ENCODE peak calls at places on chromosomes 6 and 20, in nine cellular contexts. O is heart right ventricle, Y is SK-N-SH, S is lung, T is colonic mucosa, Q is MM.1S, G is brain microvascular endothelial cell, D is H1, L is left lung. A is an unnamed sample.

GRCh38 chr6:105900120-105900937 is 185.8 kb upstream of the PRDM1 start:
- DNase-seq in D (no peak), O (no peak), Y (no peak), G (peak; percentile 18), Q (no peak), S (no peak), T (no peak), L (no peak), A (no peak)

GRCh38 chr6:146851837-146852236 is 253.1 kb downstream of the ADGB start:
- DNase-seq in Q (peak; percentile 30), S (no peak), G (peak; percentile 94), O (no peak), Y (no peak), D (no peak), T (no peak), L (no peak), A (no peak)

GRCh38 chr6:31578058-31578457 is 2.7 kb downstream of the TNF start:
- DNase-seq in Y (no peak), O (no peak), Q (no peak), S (no peak), D (no peak), T (no peak), L (no peak), G (no peak), A (no peak)

GRCh38 chr6:36938536-36938935 is 16.0 kb upstream of the PI16 start:
- DNase-seq in Q (no peak), O (no peak), T (no peak), Y (no peak), L (no peak), D (no peak), S (no peak), G (peak; percentile 98), A (no peak)

GRCh38 chr20:57593134-57593886 is 26.9 kb downstream of the ZBP1 start:
- DNase-seq in D (no peak), Y (no peak), S (no peak), T (peak; percentile 85), Q (no peak), G (no peak), O (no peak), L (no peak), A (no peak)

GRCh38 chr6:53264915-53265615 is 83.7 kb downstream of the ELOVL5 start:
- DNase-seq in Y (no peak), G (no peak), L (no peak), O (no peak), T (no peak), Q (no peak), S (no peak), D (no peak), A (no peak)

GRCh38 chr20:60152792-60153191 is 194.6 kb downstream of the CDH26 start:
- DNase-seq in T (no peak), O (no peak), Q (no peak), Y (no peak), G (no peak), D (no peak), L (no peak), S (no peak), A (no peak)

GRCh38 chr6:106702451-106703110 is 73.2 kb downstream of the QRSL1 start:
- DNase-seq in Q (no peak), T (peak; percentile 19), Y (no peak), S (no peak), D (no peak), G (no peak), O (no peak), L (no peak), A (no peak)

GRCh38 chr6:16764188-16764950 is 3.1 kb upstream of the ATXN1 start:
- DNase-seq in O (no peak), T (no peak), Q (peak; percentile 31), G (peak; percentile 61), L (no peak), Y (peak; percentile 34), D (no peak), S (no peak), A (no peak)

GRCh38 chr6:169288591-169288990 is 34.9 kb upstream of the THBS2 start:
- DNase-seq in D (no peak), Y (no peak), S (no peak), T (no peak), G (peak; percentile 40), Q (no peak), L (no peak), O (no peak), A (no peak)

GRCh38 chr20:19775353-19776201 is 17.5 kb downstream of the RIN2 start:
- DNase-seq in O (no peak), L (no peak), T (peak; percentile 76), Q (no peak), G (no peak), Y (no peak), S (no peak), D (no peak), A (no peak)

GRCh38 chr6:14455942-14456648 is 338.5 kb downstream of the CD83 start:
- DNase-seq in O (no peak), D (no peak), Q (no peak), L (no peak), S (no peak), T (no peak), Y (no peak), G (no peak), A (no peak)

GRCh38 chr6:8334113-8334512 is 101.2 kb downstream of the SLC35B3 start:
- DNase-seq in Y (no peak), G (no peak), S (no peak), D (no peak), O (no peak), Q (no peak), T (no peak), L (no peak), A (no peak)

GRCh38 chr6:113073611-113074191 is 726.6 kb downstream of the RFPL4B start:
- DNase-seq in S (no peak), Y (no peak), T (no peak), L (no peak), G (no peak), O (no peak), Q (no peak), D (no peak), A (no peak)

GRCh38 chr20:9225879-9226278 is 157.0 kb downstream of the PLCB4 start:
- DNase-seq in Q (no peak), G (no peak), Y (no peak), T (no peak), S (no peak), L (no peak), D (no peak), O (no peak), A (no peak)
- H3K27ac ChIP-seq in Q (no peak overlapping the region), G (no peak overlapping the region), Y (no peak overlapping the region), T (no peak overlapping the region), S (peak overlapping the region; percentile 11), L (no peak overlapping the region), D (no peak overlapping the region), O (peak overlapping the region; percentile 28), A (no peak overlapping the region)

GRCh38 chr6:139124887-139125672 is 9.8 kb upstream of the HECA start:
- DNase-seq in L (peak; percentile 67), D (no peak), Y (peak; percentile 39), T (peak; percentile 79), Q (peak; percentile 86), O (peak; percentile 42), G (peak; percentile 62), S (peak; percentile 64), A (no peak)
- H3K27ac ChIP-seq in L (peak overlapping the region; percentile 24), D (no peak overlapping the region), Y (no peak overlapping the region), T (no peak overlapping the region), Q (peak overlapping the region; percentile 1), O (peak overlapping the region; percentile 64), G (no peak overlapping the region), S (no peak overlapping the region), A (no peak overlapping the region)

DNA sequence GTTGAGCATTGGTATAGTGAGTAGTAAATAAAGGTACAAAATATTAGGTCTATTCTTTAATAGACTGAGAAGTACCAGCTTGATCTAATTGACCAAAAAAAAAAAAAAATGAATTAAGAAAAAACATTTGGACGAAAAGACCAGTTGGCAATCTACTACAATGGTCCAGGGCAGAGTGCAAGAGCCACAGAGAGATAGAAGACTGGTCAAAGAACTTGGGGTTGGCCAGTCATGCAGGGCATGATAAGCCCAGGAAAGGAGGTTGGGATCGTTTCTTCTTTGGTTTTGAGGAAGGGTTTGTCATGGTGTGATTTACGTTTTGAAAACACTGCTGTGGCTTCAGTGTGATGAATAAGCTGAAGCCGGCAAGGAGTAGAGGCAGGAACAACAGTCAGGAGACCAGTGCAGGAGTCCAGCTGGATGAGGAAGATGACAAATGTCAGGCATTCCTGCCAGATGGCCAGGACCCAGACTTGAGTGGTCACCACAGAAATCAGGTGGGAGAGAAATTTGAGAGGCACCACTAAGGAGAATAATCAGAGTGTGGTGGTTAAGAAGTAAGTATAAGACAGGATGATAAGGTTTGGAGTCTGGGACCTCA is 14.0 kb downstream of the SMLR1 start:
- DNase-seq in Y (no peak), Q (no peak), D (no peak), L (no peak), O (no peak), S (no peak), T (no peak), G (no peak), A (no peak)
- H3K27ac ChIP-seq in Y (no peak overlapping the region), Q (no peak overlapping the region), D (no peak overlapping the region), L (no peak overlapping the region), O (no peak overlapping the region), S (no peak overlapping the region), T (no peak overlapping the region), G (no peak overlapping the region), A (no peak overlapping the region)

GRCh38 chr6:85402071-85402470 is 47.8 kb upstream of the NT5E start:
- DNase-seq in O (no peak), G (no peak), L (no peak), T (no peak), S (no peak), Q (no peak), D (no peak), Y (peak; percentile 4), A (no peak)
- H3K27ac ChIP-seq in O (peak overlapping the region; percentile 3), G (peak overlapping the region; percentile 99), L (no peak overlapping the region), T (no peak overlapping the region), S (no peak overlapping the region), Q (no peak overlapping the region), D (no peak overlapping the region), Y (peak overlapping the region; percentile 98), A (no peak overlapping the region)

DNA sequence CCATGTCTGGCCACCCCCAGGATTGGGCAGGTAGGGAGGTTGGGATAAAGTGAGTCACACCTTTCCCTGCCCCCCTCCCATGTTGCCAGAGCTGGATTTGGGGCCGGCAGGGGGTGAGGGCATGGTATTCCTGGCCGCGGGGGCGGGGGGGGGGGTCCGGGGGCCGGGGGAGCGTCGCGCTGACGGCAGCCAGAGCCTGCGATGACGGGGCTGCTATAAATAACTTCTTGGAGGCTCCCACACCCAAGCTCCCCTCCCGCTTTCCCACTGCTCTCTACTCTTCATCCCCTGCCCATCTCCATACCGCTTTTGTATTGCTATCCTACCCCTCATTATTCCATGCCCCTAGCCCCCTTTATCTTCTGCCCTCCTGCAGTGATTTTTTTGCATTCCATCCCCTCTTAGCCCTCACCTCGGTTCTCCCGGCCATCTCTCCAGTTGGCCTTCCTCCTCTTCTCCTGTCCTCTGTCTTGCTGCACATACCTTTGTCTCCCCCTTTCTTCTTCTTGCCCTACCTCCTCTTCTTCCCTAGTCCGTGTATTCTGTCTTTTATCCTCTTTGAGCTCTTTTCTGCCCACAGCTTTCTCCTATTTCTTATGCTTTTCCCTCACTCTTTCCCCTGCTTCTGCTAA is 13.8 kb downstream of the SYNGAP1 start:
- DNase-seq in Y (peak; percentile 20), L (no peak), D (no peak), O (no peak), Q (no peak), G (no peak), T (no peak), S (no peak), A (no peak)
- H3K27ac ChIP-seq in Y (no peak overlapping the region), L (no peak overlapping the region), D (peak overlapping the region; percentile 98), O (peak overlapping the region; percentile 8), Q (no peak overlapping the region), G (no peak overlapping the region), T (no peak overlapping the region), S (no peak overlapping the region), A (no peak overlapping the region)